ENCODE peak calls at places on chromosomes 12 and 14, in ten cellular contexts. One of them, this sample, is unnamed.

GRCh38 chr14:90697577-90698206 is 118.5 kb downstream of the TTC7B start:
- DNase-seq in NCI-H1694: peak
- DNase-seq in ecto neural progenitor cell: peak
- DNase-seq in erythroblast: peak
- DNase-seq in esophagus squamous epithelium: peak
- DNase-seq in NCI-H146: peak
- DNase-seq in lower leg skin: peak
- DNase-seq in activated naive CD8-positive, alpha-beta T cell treated with anti-CD3 and anti-CD28 coated beads, Interleukin-2, amount 10 ng/mL, durations not matched to agents 7 days and 5 days: peak
- DNase-seq in A549: peak
- DNase-seq in bronchial epithelial cell: peak
- DNase-seq in this sample: peak

GRCh38 chr14:93898731-93899130 is 28.4 kb upstream of the FAM181A start:
- DNase-seq in NCI-H1694: no peak
- DNase-seq in ecto neural progenitor cell: no peak
- DNase-seq in erythroblast: no peak
- DNase-seq in esophagus squamous epithelium: no peak
- DNase-seq in NCI-H146: no peak
- DNase-seq in lower leg skin: no peak
- DNase-seq in activated naive CD8-positive, alpha-beta T cell treated with anti-CD3 and anti-CD28 coated beads, Interleukin-2, amount 10 ng/mL, durations not matched to agents 7 days and 5 days: no peak
- DNase-seq in A549: no peak
- DNase-seq in bronchial epithelial cell: no peak
- DNase-seq in this sample: no peak

GRCh38 chr14:65260786-65261185 is 151.7 kb upstream of the FUT8 start:
- DNase-seq in NCI-H1694: no peak
- DNase-seq in ecto neural progenitor cell: no peak
- DNase-seq in erythroblast: no peak
- DNase-seq in esophagus squamous epithelium: no peak
- DNase-seq in NCI-H146: no peak
- DNase-seq in lower leg skin: no peak
- DNase-seq in activated naive CD8-positive, alpha-beta T cell treated with anti-CD3 and anti-CD28 coated beads, Interleukin-2, amount 10 ng/mL, durations not matched to agents 7 days and 5 days: no peak
- DNase-seq in A549: no peak
- DNase-seq in bronchial epithelial cell: no peak
- DNase-seq in this sample: no peak

GRCh38 chr12:52655251-52655650 is 3.2 kb upstream of the KRT2 start:
- DNase-seq in NCI-H1694: no peak
- DNase-seq in ecto neural progenitor cell: no peak
- DNase-seq in erythroblast: no peak
- DNase-seq in esophagus squamous epithelium: no peak
- DNase-seq in NCI-H146: no peak
- DNase-seq in lower leg skin: no peak
- DNase-seq in activated naive CD8-positive, alpha-beta T cell treated with anti-CD3 and anti-CD28 coated beads, Interleukin-2, amount 10 ng/mL, durations not matched to agents 7 days and 5 days: no peak
- DNase-seq in A549: no peak
- DNase-seq in bronchial epithelial cell: peak
- DNase-seq in this sample: no peak

GRCh38 chr12:95205685-95206084 is 11.6 kb downstream of the FGD6 start:
- DNase-seq in NCI-H1694: no peak
- DNase-seq in ecto neural progenitor cell: no peak
- DNase-seq in erythroblast: peak
- DNase-seq in esophagus squamous epithelium: no peak
- DNase-seq in NCI-H146: no peak
- DNase-seq in lower leg skin: peak
- DNase-seq in activated naive CD8-positive, alpha-beta T cell treated with anti-CD3 and anti-CD28 coated beads, Interleukin-2, amount 10 ng/mL, durations not matched to agents 7 days and 5 days: no peak
- DNase-seq in A549: peak
- DNase-seq in bronchial epithelial cell: peak
- DNase-seq in this sample: no peak

GRCh38 chr12:39352470-39352869 is 90.5 kb downstream of the KIF21A start:
- DNase-seq in NCI-H1694: no peak
- DNase-seq in ecto neural progenitor cell: no peak
- DNase-seq in erythroblast: no peak
- DNase-seq in esophagus squamous epithelium: no peak
- DNase-seq in NCI-H146: no peak
- DNase-seq in lower leg skin: no peak
- DNase-seq in activated naive CD8-positive, alpha-beta T cell treated with anti-CD3 and anti-CD28 coated beads, Interleukin-2, amount 10 ng/mL, durations not matched to agents 7 days and 5 days: no peak
- DNase-seq in A549: no peak
- DNase-seq in bronchial epithelial cell: no peak
- DNase-seq in this sample: no peak

GRCh38 chr14:67817750-67818438 is 1.5 kb upstream of the ZFYVE26 start:
- DNase-seq in NCI-H1694: no peak
- DNase-seq in ecto neural progenitor cell: no peak
- DNase-seq in erythroblast: no peak
- DNase-seq in esophagus squamous epithelium: no peak
- DNase-seq in NCI-H146: no peak
- DNase-seq in lower leg skin: no peak
- DNase-seq in activated naive CD8-positive, alpha-beta T cell treated with anti-CD3 and anti-CD28 coated beads, Interleukin-2, amount 10 ng/mL, durations not matched to agents 7 days and 5 days: no peak
- DNase-seq in A549: no peak
- DNase-seq in bronchial epithelial cell: no peak
- DNase-seq in this sample: no peak

GRCh38 chr14:102593841-102594170 is 1.4 kb downstream of the RCOR1 start:
- DNase-seq in NCI-H1694: peak
- DNase-seq in ecto neural progenitor cell: no peak
- DNase-seq in erythroblast: no peak
- DNase-seq in esophagus squamous epithelium: no peak
- DNase-seq in NCI-H146: no peak
- DNase-seq in lower leg skin: no peak
- DNase-seq in activated naive CD8-positive, alpha-beta T cell treated with anti-CD3 and anti-CD28 coated beads, Interleukin-2, amount 10 ng/mL, durations not matched to agents 7 days and 5 days: no peak
- DNase-seq in A549: no peak
- DNase-seq in bronchial epithelial cell: no peak
- DNase-seq in this sample: no peak

GRCh38 chr12:20369164-20370000 is 1.0 kb downstream of the PDE3A start:
- DNase-seq in NCI-H1694: no peak
- DNase-seq in ecto neural progenitor cell: peak
- DNase-seq in erythroblast: peak
- DNase-seq in esophagus squamous epithelium: no peak
- DNase-seq in NCI-H146: peak
- DNase-seq in lower leg skin: peak
- DNase-seq in activated naive CD8-positive, alpha-beta T cell treated with anti-CD3 and anti-CD28 coated beads, Interleukin-2, amount 10 ng/mL, durations not matched to agents 7 days and 5 days: peak
- DNase-seq in A549: peak
- DNase-seq in bronchial epithelial cell: no peak
- DNase-seq in this sample: peak

GRCh38 chr12:10718279-10718821 is 4.8 kb downstream of the YBX3 start:
- DNase-seq in NCI-H1694: no peak
- DNase-seq in ecto neural progenitor cell: no peak
- DNase-seq in erythroblast: no peak
- DNase-seq in esophagus squamous epithelium: no peak
- DNase-seq in NCI-H146: no peak
- DNase-seq in lower leg skin: no peak
- DNase-seq in activated naive CD8-positive, alpha-beta T cell treated with anti-CD3 and anti-CD28 coated beads, Interleukin-2, amount 10 ng/mL, durations not matched to agents 7 days and 5 days: no peak
- DNase-seq in A549: no peak
- DNase-seq in bronchial epithelial cell: peak
- DNase-seq in this sample: no peak

GRCh38 chr12:59808317-59808910 is 212.6 kb downstream of the SLC16A7 start:
- DNase-seq in NCI-H1694: peak
- DNase-seq in ecto neural progenitor cell: no peak
- DNase-seq in erythroblast: peak
- DNase-seq in esophagus squamous epithelium: no peak
- DNase-seq in NCI-H146: peak
- DNase-seq in lower leg skin: no peak
- DNase-seq in activated naive CD8-positive, alpha-beta T cell treated with anti-CD3 and anti-CD28 coated beads, Interleukin-2, amount 10 ng/mL, durations not matched to agents 7 days and 5 days: no peak
- DNase-seq in A549: peak
- DNase-seq in bronchial epithelial cell: peak
- DNase-seq in this sample: peak

GRCh38 chr12:57370696-57371095 is 60.1 kb downstream of the R3HDM2 start:
- DNase-seq in NCI-H1694: no peak
- DNase-seq in ecto neural progenitor cell: no peak
- DNase-seq in erythroblast: no peak
- DNase-seq in esophagus squamous epithelium: no peak
- DNase-seq in NCI-H146: no peak
- DNase-seq in lower leg skin: no peak
- DNase-seq in activated naive CD8-positive, alpha-beta T cell treated with anti-CD3 and anti-CD28 coated beads, Interleukin-2, amount 10 ng/mL, durations not matched to agents 7 days and 5 days: no peak
- DNase-seq in A549: no peak
- DNase-seq in bronchial epithelial cell: no peak
- DNase-seq in this sample: no peak

GRCh38 chr14:51607677-51608076 is 44.0 kb upstream of the FRMD6 start:
- DNase-seq in NCI-H1694: no peak
- DNase-seq in ecto neural progenitor cell: no peak
- DNase-seq in erythroblast: no peak
- DNase-seq in esophagus squamous epithelium: no peak
- DNase-seq in NCI-H146: no peak
- DNase-seq in lower leg skin: no peak
- DNase-seq in activated naive CD8-positive, alpha-beta T cell treated with anti-CD3 and anti-CD28 coated beads, Interleukin-2, amount 10 ng/mL, durations not matched to agents 7 days and 5 days: no peak
- DNase-seq in A549: no peak
- DNase-seq in bronchial epithelial cell: no peak
- DNase-seq in this sample: no peak

GRCh38 chr14:87935895-87936294 is 57.1 kb downstream of the GALC start:
- DNase-seq in NCI-H1694: no peak
- DNase-seq in ecto neural progenitor cell: no peak
- DNase-seq in erythroblast: no peak
- DNase-seq in esophagus squamous epithelium: no peak
- DNase-seq in NCI-H146: peak
- DNase-seq in lower leg skin: no peak
- DNase-seq in activated naive CD8-positive, alpha-beta T cell treated with anti-CD3 and anti-CD28 coated beads, Interleukin-2, amount 10 ng/mL, durations not matched to agents 7 days and 5 days: no peak
- DNase-seq in A549: no peak
- DNase-seq in bronchial epithelial cell: no peak
- DNase-seq in this sample: peak

GRCh38 chr12:104355630-104356029 is 52.1 kb downstream of the EID3 start:
- DNase-seq in NCI-H1694: no peak
- DNase-seq in ecto neural progenitor cell: peak
- DNase-seq in erythroblast: no peak
- DNase-seq in esophagus squamous epithelium: no peak
- DNase-seq in NCI-H146: no peak
- DNase-seq in lower leg skin: no peak
- DNase-seq in activated naive CD8-positive, alpha-beta T cell treated with anti-CD3 and anti-CD28 coated beads, Interleukin-2, amount 10 ng/mL, durations not matched to agents 7 days and 5 days: no peak
- DNase-seq in A549: no peak
- DNase-seq in bronchial epithelial cell: no peak
- DNase-seq in this sample: no peak

GRCh38 chr12:539540-540310 is 80.0 kb downstream of the B4GALNT3 start:
- DNase-seq in NCI-H1694: no peak
- DNase-seq in ecto neural progenitor cell: no peak
- DNase-seq in erythroblast: no peak
- DNase-seq in esophagus squamous epithelium: no peak
- DNase-seq in NCI-H146: no peak
- DNase-seq in lower leg skin: no peak
- DNase-seq in activated naive CD8-positive, alpha-beta T cell treated with anti-CD3 and anti-CD28 coated beads, Interleukin-2, amount 10 ng/mL, durations not matched to agents 7 days and 5 days: no peak
- DNase-seq in A549: no peak
- DNase-seq in bronchial epithelial cell: no peak
- DNase-seq in this sample: no peak

GRCh38 chr12:95838125-95838524 is 20.6 kb upstream of the SNRPF start:
- DNase-seq in NCI-H1694: no peak
- DNase-seq in ecto neural progenitor cell: no peak
- DNase-seq in erythroblast: no peak
- DNase-seq in esophagus squamous epithelium: no peak
- DNase-seq in NCI-H146: peak
- DNase-seq in lower leg skin: peak
- DNase-seq in activated naive CD8-positive, alpha-beta T cell treated with anti-CD3 and anti-CD28 coated beads, Interleukin-2, amount 10 ng/mL, durations not matched to agents 7 days and 5 days: no peak
- DNase-seq in A549: no peak
- DNase-seq in bronchial epithelial cell: peak
- DNase-seq in this sample: peak

GRCh38 chr12:127515941-127516340 is 751.0 kb upstream of the TMEM132C start:
- DNase-seq in NCI-H1694: no peak
- DNase-seq in ecto neural progenitor cell: no peak
- DNase-seq in erythroblast: no peak
- DNase-seq in esophagus squamous epithelium: no peak
- DNase-seq in NCI-H146: no peak
- DNase-seq in lower leg skin: no peak
- DNase-seq in activated naive CD8-positive, alpha-beta T cell treated with anti-CD3 and anti-CD28 coated beads, Interleukin-2, amount 10 ng/mL, durations not matched to agents 7 days and 5 days: no peak
- DNase-seq in A549: no peak
- DNase-seq in bronchial epithelial cell: no peak
- DNase-seq in this sample: no peak

GRCh38 chr14:85516239-85517112 is 13.5 kb upstream of the FLRT2 start:
- DNase-seq in NCI-H1694: no peak
- DNase-seq in ecto neural progenitor cell: no peak
- DNase-seq in erythroblast: no peak
- DNase-seq in esophagus squamous epithelium: no peak
- DNase-seq in NCI-H146: no peak
- DNase-seq in lower leg skin: no peak
- DNase-seq in activated naive CD8-positive, alpha-beta T cell treated with anti-CD3 and anti-CD28 coated beads, Interleukin-2, amount 10 ng/mL, durations not matched to agents 7 days and 5 days: no peak
- DNase-seq in A549: no peak
- DNase-seq in bronchial epithelial cell: peak
- DNase-seq in this sample: no peak

GRCh38 chr14:24605435-24606190 is 3.9 kb downstream of the GZMH start:
- DNase-seq in NCI-H1694: no peak
- DNase-seq in ecto neural progenitor cell: peak
- DNase-seq in erythroblast: peak
- DNase-seq in esophagus squamous epithelium: no peak
- DNase-seq in NCI-H146: no peak
- DNase-seq in lower leg skin: no peak
- DNase-seq in activated naive CD8-positive, alpha-beta T cell treated with anti-CD3 and anti-CD28 coated beads, Interleukin-2, amount 10 ng/mL, durations not matched to agents 7 days and 5 days: peak
- DNase-seq in A549: peak
- DNase-seq in bronchial epithelial cell: peak
- DNase-seq in this sample: peak

GRCh38 chr14:102155150-102155549 is 15.5 kb downstream of the WDR20 start:
- DNase-seq in NCI-H1694: no peak
- DNase-seq in ecto neural progenitor cell: no peak
- DNase-seq in erythroblast: peak
- DNase-seq in esophagus squamous epithelium: no peak
- DNase-seq in NCI-H146: no peak
- DNase-seq in lower leg skin: no peak
- DNase-seq in activated naive CD8-positive, alpha-beta T cell treated with anti-CD3 and anti-CD28 coated beads, Interleukin-2, amount 10 ng/mL, durations not matched to agents 7 days and 5 days: no peak
- DNase-seq in A549: no peak
- DNase-seq in bronchial epithelial cell: no peak
- DNase-seq in this sample: no peak

GRCh38 chr12:4145990-4146859 is 127.3 kb upstream of the CCND2 start:
- DNase-seq in NCI-H1694: no peak
- DNase-seq in ecto neural progenitor cell: no peak
- DNase-seq in erythroblast: no peak
- DNase-seq in esophagus squamous epithelium: no peak
- DNase-seq in NCI-H146: no peak
- DNase-seq in lower leg skin: no peak
- DNase-seq in activated naive CD8-positive, alpha-beta T cell treated with anti-CD3 and anti-CD28 coated beads, Interleukin-2, amount 10 ng/mL, durations not matched to agents 7 days and 5 days: no peak
- DNase-seq in A549: no peak
- DNase-seq in bronchial epithelial cell: no peak
- DNase-seq in this sample: no peak

GRCh38 chr14:74065746-74066575 is 18.3 kb downstream of the ALDH6A1 start:
- DNase-seq in NCI-H1694: no peak
- DNase-seq in ecto neural progenitor cell: no peak
- DNase-seq in erythroblast: peak
- DNase-seq in esophagus squamous epithelium: no peak
- DNase-seq in NCI-H146: no peak
- DNase-seq in lower leg skin: no peak
- DNase-seq in activated naive CD8-positive, alpha-beta T cell treated with anti-CD3 and anti-CD28 coated beads, Interleukin-2, amount 10 ng/mL, durations not matched to agents 7 days and 5 days: no peak
- DNase-seq in A549: no peak
- DNase-seq in bronchial epithelial cell: peak
- DNase-seq in this sample: no peak

GRCh38 chr14:32606297-32606696 is 277.2 kb downstream of the AKAP6 start:
- DNase-seq in NCI-H1694: no peak
- DNase-seq in ecto neural progenitor cell: no peak
- DNase-seq in erythroblast: no peak
- DNase-seq in esophagus squamous epithelium: no peak
- DNase-seq in NCI-H146: no peak
- DNase-seq in lower leg skin: no peak
- DNase-seq in activated naive CD8-positive, alpha-beta T cell treated with anti-CD3 and anti-CD28 coated beads, Interleukin-2, amount 10 ng/mL, durations not matched to agents 7 days and 5 days: no peak
- DNase-seq in A549: no peak
- DNase-seq in bronchial epithelial cell: peak
- DNase-seq in this sample: no peak

GRCh38 chr12:56836800-56837663 is 73.9 kb downstream of the HSD17B6 start:
- DNase-seq in NCI-H1694: no peak
- DNase-seq in ecto neural progenitor cell: no peak
- DNase-seq in erythroblast: peak
- DNase-seq in esophagus squamous epithelium: no peak
- DNase-seq in NCI-H146: no peak
- DNase-seq in lower leg skin: no peak
- DNase-seq in activated naive CD8-positive, alpha-beta T cell treated with anti-CD3 and anti-CD28 coated beads, Interleukin-2, amount 10 ng/mL, durations not matched to agents 7 days and 5 days: peak
- DNase-seq in A549: no peak
- DNase-seq in bronchial epithelial cell: peak
- DNase-seq in this sample: no peak

GRCh38 chr12:131764738-131765137 is 53.8 kb downstream of the SFSWAP start:
- DNase-seq in NCI-H1694: no peak
- DNase-seq in ecto neural progenitor cell: no peak
- DNase-seq in erythroblast: no peak
- DNase-seq in esophagus squamous epithelium: no peak
- DNase-seq in NCI-H146: no peak
- DNase-seq in lower leg skin: no peak
- DNase-seq in activated naive CD8-positive, alpha-beta T cell treated with anti-CD3 and anti-CD28 coated beads, Interleukin-2, amount 10 ng/mL, durations not matched to agents 7 days and 5 days: no peak
- DNase-seq in A549: no peak
- DNase-seq in bronchial epithelial cell: no peak
- DNase-seq in this sample: no peak

GRCh38 chr14:95046711-95047681 is 110.3 kb downstream of the DICER1 start:
- DNase-seq in NCI-H1694: no peak
- DNase-seq in ecto neural progenitor cell: peak
- DNase-seq in erythroblast: no peak
- DNase-seq in esophagus squamous epithelium: no peak
- DNase-seq in NCI-H146: no peak
- DNase-seq in lower leg skin: no peak
- DNase-seq in activated naive CD8-positive, alpha-beta T cell treated with anti-CD3 and anti-CD28 coated beads, Interleukin-2, amount 10 ng/mL, durations not matched to agents 7 days and 5 days: no peak
- DNase-seq in A549: no peak
- DNase-seq in bronchial epithelial cell: no peak
- DNase-seq in this sample: no peak

GRCh38 chr12:50545783-50546182 is 41.0 kb downstream of the DIP2B start:
- DNase-seq in NCI-H1694: no peak
- DNase-seq in ecto neural progenitor cell: no peak
- DNase-seq in erythroblast: no peak
- DNase-seq in esophagus squamous epithelium: no peak
- DNase-seq in NCI-H146: no peak
- DNase-seq in lower leg skin: no peak
- DNase-seq in activated naive CD8-positive, alpha-beta T cell treated with anti-CD3 and anti-CD28 coated beads, Interleukin-2, amount 10 ng/mL, durations not matched to agents 7 days and 5 days: no peak
- DNase-seq in A549: no peak
- DNase-seq in bronchial epithelial cell: no peak
- DNase-seq in this sample: no peak

This sample was measured in COR-L47.